ENCODE peak calls at places on chromosomes 16 and 17, in four cellular contexts. One of them, this sample, is unnamed.

GRCh38 chr16:52251495-52251894 is 295.4 kb downstream of the TOX3 start:
- DNase-seq in mesenchymal stem cell: no peak
- DNase-seq in trophoblast cell: no peak
- DNase-seq in H1: no peak
- DNase-seq in this sample: no peak

GRCh38 chr17:61338000-61338864 is 61.4 kb upstream of the TBX2 start:
- DNase-seq in mesenchymal stem cell: peak; percentile 89
- DNase-seq in trophoblast cell: no peak
- DNase-seq in H1: no peak
- DNase-seq in this sample: no peak

GRCh38 chr16:31145398-31145990 is 4.4 kb downstream of the PRSS36 start:
- DNase-seq in mesenchymal stem cell: no peak
- DNase-seq in trophoblast cell: no peak
- DNase-seq in H1: no peak
- DNase-seq in this sample: no peak

GRCh38 chr17:35795007-35795870 is at the start of gene MMP28:
- DNase-seq in mesenchymal stem cell: peak; percentile 39
- DNase-seq in trophoblast cell: no peak
- DNase-seq in H1: no peak
- DNase-seq in this sample: peak; percentile 49

GRCh38 chr16:79601092-79601977 is 798 bp upstream of the MAF start:
- DNase-seq in mesenchymal stem cell: peak; percentile 73
- DNase-seq in trophoblast cell: peak; percentile 50
- DNase-seq in H1: no peak
- DNase-seq in this sample: peak; percentile 45

GRCh38 chr16:66476328-66477027 is 49.4 kb downstream of the BEAN1 start:
- DNase-seq in mesenchymal stem cell: peak; percentile 1
- DNase-seq in trophoblast cell: peak; percentile 98
- DNase-seq in H1: no peak
- DNase-seq in this sample: no peak

GRCh38 chr17:51353296-51353695 is 93.0 kb downstream of the UTP18 start:
- DNase-seq in mesenchymal stem cell: no peak
- DNase-seq in trophoblast cell: no peak
- DNase-seq in H1: no peak
- DNase-seq in this sample: no peak

GRCh38 chr17:45907720-45908395 is 13.5 kb downstream of the MAPT start:
- DNase-seq in mesenchymal stem cell: no peak
- DNase-seq in trophoblast cell: no peak
- DNase-seq in H1: no peak
- DNase-seq in this sample: no peak

GRCh38 chr17:62707425-62707739 is 79.9 kb downstream of the MRC2 start:
- DNase-seq in mesenchymal stem cell: no peak
- DNase-seq in trophoblast cell: no peak
- DNase-seq in H1: no peak
- DNase-seq in this sample: no peak

GRCh38 chr17:74736423-74737298 is at the start of gene RAB37:
- DNase-seq in mesenchymal stem cell: no peak
- DNase-seq in trophoblast cell: no peak
- DNase-seq in H1: no peak
- DNase-seq in this sample: no peak

GRCh38 chr17:60548990-60549389 is 22.9 kb upstream of the APPBP2 start:
- DNase-seq in mesenchymal stem cell: no peak
- DNase-seq in trophoblast cell: no peak
- DNase-seq in H1: no peak
- DNase-seq in this sample: no peak

GRCh38 chr17:52159159-52159809 is 770 bp upstream of the CA10 start:
- DNase-seq in mesenchymal stem cell: no peak
- DNase-seq in trophoblast cell: no peak
- DNase-seq in H1: no peak
- DNase-seq in this sample: no peak

GRCh38 chr17:44820631-44821196 is 9.4 kb downstream of the GJC1 start:
- DNase-seq in mesenchymal stem cell: peak; percentile 90
- DNase-seq in trophoblast cell: peak; percentile 68
- DNase-seq in H1: no peak
- DNase-seq in this sample: no peak

GRCh38 chr17:51555153-51555552 is 294.8 kb downstream of the UTP18 start:
- DNase-seq in mesenchymal stem cell: no peak
- DNase-seq in trophoblast cell: no peak
- DNase-seq in H1: no peak
- DNase-seq in this sample: no peak

GRCh38 chr16:72921620-72922019 is 126.3 kb downstream of the ZFHX3 start:
- DNase-seq in mesenchymal stem cell: no peak
- DNase-seq in trophoblast cell: no peak
- DNase-seq in H1: no peak
- DNase-seq in this sample: no peak

GRCh38 chr16:78372302-78372701 is 272.8 kb downstream of the WWOX start:
- DNase-seq in mesenchymal stem cell: no peak
- DNase-seq in trophoblast cell: no peak
- DNase-seq in H1: no peak
- DNase-seq in this sample: peak; percentile 5

GRCh38 chr17:33582661-33583060 is 289.6 kb upstream of the ASIC2 start:
- DNase-seq in mesenchymal stem cell: no peak
- DNase-seq in trophoblast cell: no peak
- DNase-seq in H1: no peak
- DNase-seq in this sample: no peak

GRCh38 chr17:70934834-70935233 is 765.5 kb downstream of the KCNJ2 start:
- DNase-seq in mesenchymal stem cell: no peak
- DNase-seq in trophoblast cell: no peak
- DNase-seq in H1: no peak
- DNase-seq in this sample: no peak

GRCh38 chr17:70936724-70937123 is 767.4 kb downstream of the KCNJ2 start:
- DNase-seq in mesenchymal stem cell: no peak
- DNase-seq in trophoblast cell: no peak
- DNase-seq in H1: no peak
- DNase-seq in this sample: no peak

DNA sequence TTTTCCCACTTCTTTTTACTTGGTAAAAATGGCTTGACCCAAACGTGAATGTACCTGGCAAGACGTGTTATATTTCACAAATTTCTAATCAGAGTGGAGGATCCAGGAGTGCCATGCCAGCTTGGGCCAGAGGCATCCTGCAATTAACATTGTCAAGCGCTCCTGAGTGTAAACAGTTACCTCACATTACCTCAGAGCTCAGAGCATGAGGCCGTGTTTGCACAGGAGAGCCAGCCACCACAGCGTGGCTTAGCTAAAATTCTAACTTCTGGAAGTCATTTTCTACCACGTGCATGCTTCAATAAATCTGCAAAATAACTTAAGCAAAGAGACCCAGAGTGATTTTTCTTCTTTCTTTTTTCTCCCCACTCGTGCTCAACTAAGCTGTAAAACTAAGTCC is 769.0 kb downstream of the KCNJ2 start:
- DNase-seq in mesenchymal stem cell: no peak
- DNase-seq in trophoblast cell: no peak
- DNase-seq in H1: no peak
- DNase-seq in this sample: no peak
- H3K4me3 ChIP-seq in mesenchymal stem cell: no peak overlapping the region
- H3K4me3 ChIP-seq in trophoblast cell: no peak overlapping the region
- H3K4me3 ChIP-seq in H1: no peak overlapping the region
- H3K4me3 ChIP-seq in this sample: no peak overlapping the region

GRCh38 chr17:4790705-4791088 is 1.9 kb downstream of the GLTPD2 start:
- DNase-seq in mesenchymal stem cell: no peak
- DNase-seq in trophoblast cell: no peak
- DNase-seq in H1: no peak
- DNase-seq in this sample: no peak

GRCh38 chr17:4789701-4789950 is 862 bp downstream of the GLTPD2 start:
- DNase-seq in mesenchymal stem cell: no peak
- DNase-seq in trophoblast cell: no peak
- DNase-seq in H1: no peak
- DNase-seq in this sample: no peak

GRCh38 chr17:4789951-4790704 is 1.4 kb downstream of the GLTPD2 start:
- DNase-seq in mesenchymal stem cell: peak; percentile 96
- DNase-seq in trophoblast cell: peak; percentile 83
- DNase-seq in H1: no peak
- DNase-seq in this sample: peak; percentile 83

GRCh38 chr17:4788159-4788806 is 481 bp upstream of the GLTPD2 start:
- DNase-seq in mesenchymal stem cell: no peak
- DNase-seq in trophoblast cell: no peak
- DNase-seq in H1: no peak
- DNase-seq in this sample: no peak

GRCh38 chr17:4788807-4789700 is at the start of gene GLTPD2:
- DNase-seq in mesenchymal stem cell: peak; percentile 33
- DNase-seq in trophoblast cell: no peak
- DNase-seq in H1: no peak
- DNase-seq in this sample: peak; percentile 29
- H2BK12ac ChIP-seq in mesenchymal stem cell: no peak within 1 kb of the TSS
- H2BK12ac ChIP-seq in trophoblast cell: peak within 1 kb of the TSS; percentile 73
- H2BK12ac ChIP-seq in H1: peak within 1 kb of the TSS; percentile 9
- H2BK12ac ChIP-seq in this sample: peak within 1 kb of the TSS; percentile 84

DNA sequence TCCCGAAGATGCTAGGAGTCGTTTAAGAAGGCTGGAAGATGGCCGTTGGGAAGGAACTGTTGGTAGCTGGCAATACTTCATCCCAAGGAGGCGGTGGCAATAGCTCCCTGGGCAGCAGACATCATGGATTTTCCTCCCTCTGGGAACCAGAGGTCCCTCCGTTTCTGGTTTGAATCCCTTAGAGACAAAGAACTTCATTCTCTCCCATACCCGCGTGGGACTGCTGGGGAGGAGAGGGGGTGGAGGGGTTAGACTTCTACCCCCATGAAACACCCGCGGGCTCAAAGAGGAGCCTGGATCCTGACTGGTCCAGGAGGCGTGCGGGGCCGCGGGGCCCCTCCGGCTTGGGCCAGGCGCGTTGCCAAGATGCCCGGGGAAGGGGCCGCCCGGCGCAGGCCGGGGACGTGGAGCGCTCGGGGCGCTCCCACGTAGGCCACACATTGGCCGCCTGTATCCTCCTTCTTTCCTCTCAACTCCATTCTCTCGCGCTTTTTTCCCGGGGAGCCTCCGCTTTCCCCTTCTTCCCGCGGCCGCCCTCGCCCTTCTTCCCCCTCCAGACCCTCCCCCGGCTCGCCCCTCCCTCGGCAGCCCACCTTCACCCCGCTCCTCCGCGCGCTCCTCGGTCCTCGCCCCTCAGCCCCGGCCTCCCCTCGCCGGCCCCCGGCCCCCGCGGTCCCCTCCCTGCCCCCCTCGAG is 433 bp upstream of the MSL1 start:
- DNase-seq in mesenchymal stem cell: peak; percentile 66
- DNase-seq in trophoblast cell: no peak
- DNase-seq in H1: no peak
- DNase-seq in this sample: no peak
- H4K91ac ChIP-seq in mesenchymal stem cell: peak overlapping the region; percentile 86
- H4K91ac ChIP-seq in trophoblast cell: peak overlapping the region; percentile 96
- H4K91ac ChIP-seq in H1: no peak overlapping the region
- H4K91ac ChIP-seq in this sample: no peak overlapping the region

GRCh38 chr16:24013733-24014645 is 178.2 kb downstream of the PRKCB start:
- DNase-seq in mesenchymal stem cell: no peak
- DNase-seq in trophoblast cell: peak; percentile 12
- DNase-seq in H1: no peak
- DNase-seq in this sample: no peak
- H3K4me3 ChIP-seq in mesenchymal stem cell: no peak overlapping the region
- H3K4me3 ChIP-seq in trophoblast cell: no peak overlapping the region
- H3K4me3 ChIP-seq in H1: no peak overlapping the region
- H3K4me3 ChIP-seq in this sample: no peak overlapping the region

GRCh38 chr17:37553357-37553966 is 55.8 kb downstream of the SYNRG start:
- DNase-seq in mesenchymal stem cell: no peak
- DNase-seq in trophoblast cell: no peak
- DNase-seq in H1: no peak
- DNase-seq in this sample: no peak

GRCh38 chr17:37551788-37552187 is 57.4 kb downstream of the SYNRG start:
- DNase-seq in mesenchymal stem cell: no peak
- DNase-seq in trophoblast cell: no peak
- DNase-seq in H1: no peak
- DNase-seq in this sample: no peak

GRCh38 chr17:37546242-37546641 is 56.6 kb downstream of the DUSP14 start:
- DNase-seq in mesenchymal stem cell: no peak
- DNase-seq in trophoblast cell: no peak
- DNase-seq in H1: no peak
- DNase-seq in this sample: no peak

GRCh38 chr17:37543527-37544122 is 53.9 kb downstream of the DUSP14 start:
- DNase-seq in mesenchymal stem cell: no peak
- DNase-seq in trophoblast cell: no peak
- DNase-seq in H1: no peak
- DNase-seq in this sample: no peak

DNA sequence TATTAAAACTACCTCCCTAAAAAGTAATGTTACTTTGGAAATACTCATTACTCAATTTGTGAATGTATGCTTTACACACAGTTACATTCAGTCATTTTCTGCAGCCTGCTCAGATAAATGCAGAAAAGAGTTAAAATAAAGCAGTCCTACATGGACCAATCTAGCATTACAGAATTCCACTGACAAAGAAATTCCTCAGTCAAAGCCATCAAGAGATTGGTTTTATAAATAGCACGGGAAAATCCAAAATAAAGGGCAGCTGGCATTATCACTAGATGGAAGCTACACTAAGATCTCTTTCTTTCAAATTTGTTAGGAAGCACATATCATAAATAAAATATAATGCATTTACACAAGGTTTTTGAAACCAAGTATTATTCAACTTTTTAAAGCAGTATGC is 58.3 kb downstream of the DUSP14 start:
- DNase-seq in mesenchymal stem cell: no peak
- DNase-seq in trophoblast cell: no peak
- DNase-seq in H1: no peak
- DNase-seq in this sample: no peak
- H2BK12ac ChIP-seq in mesenchymal stem cell: no peak overlapping the region
- H2BK12ac ChIP-seq in trophoblast cell: no peak overlapping the region
- H2BK12ac ChIP-seq in H1: no peak overlapping the region
- H2BK12ac ChIP-seq in this sample: no peak overlapping the region

DNA sequence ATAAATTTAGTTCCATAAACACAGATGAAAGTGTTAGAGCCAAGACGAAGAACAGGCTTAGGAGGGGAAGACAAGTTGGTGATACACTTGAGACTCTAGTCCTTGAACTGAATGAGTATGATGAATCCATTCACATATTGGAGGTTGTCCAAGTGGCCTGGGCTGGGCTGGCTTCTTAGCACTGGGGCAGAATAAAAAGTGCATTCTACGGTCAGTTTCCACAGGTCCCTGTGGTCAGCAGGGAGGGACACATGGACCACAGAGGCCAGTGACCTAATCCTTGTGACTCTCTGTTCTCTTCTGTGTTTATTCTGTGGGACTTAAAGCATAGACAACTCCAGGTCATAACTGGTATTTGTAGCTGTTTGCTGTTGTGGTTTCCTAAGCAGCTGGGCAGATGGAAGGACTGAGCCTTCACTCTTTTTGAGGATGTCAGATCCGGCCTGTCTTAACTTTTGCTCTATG is 98.5 kb upstream of the SMIM36 start:
- DNase-seq in mesenchymal stem cell: peak; percentile 100
- DNase-seq in trophoblast cell: no peak
- DNase-seq in H1: no peak
- DNase-seq in this sample: no peak
- H4K91ac ChIP-seq in mesenchymal stem cell: no peak overlapping the region
- H4K91ac ChIP-seq in trophoblast cell: no peak overlapping the region
- H4K91ac ChIP-seq in H1: no peak overlapping the region
- H4K91ac ChIP-seq in this sample: peak overlapping the region; percentile 35

GRCh38 chr17:1949754-1950153 is 75.4 kb downstream of the RTN4RL1 start:
- DNase-seq in mesenchymal stem cell: no peak
- DNase-seq in trophoblast cell: no peak
- DNase-seq in H1: no peak
- DNase-seq in this sample: no peak

GRCh38 chr17:1947229-1947742 is 77.8 kb downstream of the RTN4RL1 start:
- DNase-seq in mesenchymal stem cell: no peak
- DNase-seq in trophoblast cell: no peak
- DNase-seq in H1: no peak
- DNase-seq in this sample: peak; percentile 42

GRCh38 chr17:1947743-1948516 is 77.2 kb downstream of the RTN4RL1 start:
- DNase-seq in mesenchymal stem cell: no peak
- DNase-seq in trophoblast cell: no peak
- DNase-seq in H1: no peak
- DNase-seq in this sample: no peak

GRCh38 chr17:1946021-1946932 is 78.9 kb downstream of the RTN4RL1 start:
- DNase-seq in mesenchymal stem cell: no peak
- DNase-seq in trophoblast cell: no peak
- DNase-seq in H1: no peak
- DNase-seq in this sample: no peak

GRCh38 chr17:1948517-1948825 is 76.7 kb downstream of the RTN4RL1 start:
- DNase-seq in mesenchymal stem cell: no peak
- DNase-seq in trophoblast cell: no peak
- DNase-seq in H1: no peak
- DNase-seq in this sample: no peak
- H3K4me3 ChIP-seq in mesenchymal stem cell: no peak overlapping the region
- H3K4me3 ChIP-seq in trophoblast cell: no peak overlapping the region
- H3K4me3 ChIP-seq in H1: no peak overlapping the region
- H3K4me3 ChIP-seq in this sample: no peak overlapping the region

This sample was measured in neuronal stem cell.